ENCODE peak calls at places on chromosomes 11 and 22, in six cellular contexts. One of them, this sample, is unnamed.

GRCh38 chr11:94934362-94934761 is 39.0 kb downstream of the CWC15 start:
- ATAC-seq in right cardiac atrium: peak; percentile 50
- ATAC-seq in activated T-cell treated with anti-CD3 and anti-CD28 coated beads, Interleukin-2, amount 50 U/mL, for 4 hours: no peak
- ATAC-seq in left lung: peak; percentile 14
- ATAC-seq in natural killer cell: no peak
- ATAC-seq in thoracic aorta: no peak
- ATAC-seq in this sample: no peak

GRCh38 chr11:18171377-18172000 is 1.1 kb upstream of the MRGPRX4 start:
- ATAC-seq in natural killer cell: no peak
- ATAC-seq in thoracic aorta: no peak
- ATAC-seq in right cardiac atrium: no peak
- ATAC-seq in activated T-cell treated with anti-CD3 and anti-CD28 coated beads, Interleukin-2, amount 50 U/mL, for 4 hours: no peak
- ATAC-seq in left lung: peak; percentile 43
- ATAC-seq in this sample: no peak

GRCh38 chr11:62687508-62688396 is 1.6 kb downstream of the LRRN4CL start:
- ATAC-seq in thoracic aorta: no peak
- ATAC-seq in right cardiac atrium: peak; percentile 34
- ATAC-seq in left lung: peak; percentile 52
- ATAC-seq in activated T-cell treated with anti-CD3 and anti-CD28 coated beads, Interleukin-2, amount 50 U/mL, for 4 hours: no peak
- ATAC-seq in natural killer cell: no peak
- ATAC-seq in this sample: no peak

GRCh38 chr11:7571640-7572000 is 57.8 kb downstream of the PPFIBP2 start:
- ATAC-seq in natural killer cell: no peak
- ATAC-seq in right cardiac atrium: peak; percentile 75
- ATAC-seq in activated T-cell treated with anti-CD3 and anti-CD28 coated beads, Interleukin-2, amount 50 U/mL, for 4 hours: no peak
- ATAC-seq in left lung: peak; percentile 85
- ATAC-seq in thoracic aorta: no peak
- ATAC-seq in this sample: peak; percentile 57

GRCh38 chr22:23833911-23834317 is 4.9 kb downstream of the DERL3 start:
- ATAC-seq in activated T-cell treated with anti-CD3 and anti-CD28 coated beads, Interleukin-2, amount 50 U/mL, for 4 hours: no peak
- ATAC-seq in left lung: no peak
- ATAC-seq in thoracic aorta: no peak
- ATAC-seq in right cardiac atrium: no peak
- ATAC-seq in natural killer cell: no peak
- ATAC-seq in this sample: no peak

GRCh38 chr11:1826552-1827094 is 8.2 kb upstream of the SYT8 start:
- ATAC-seq in natural killer cell: no peak
- ATAC-seq in activated T-cell treated with anti-CD3 and anti-CD28 coated beads, Interleukin-2, amount 50 U/mL, for 4 hours: no peak
- ATAC-seq in left lung: peak; percentile 42
- ATAC-seq in right cardiac atrium: peak; percentile 42
- ATAC-seq in thoracic aorta: peak; percentile 69
- ATAC-seq in this sample: no peak

GRCh38 chr11:85316967-85317366 is 310.2 kb downstream of the DLG2 start:
- ATAC-seq in natural killer cell: no peak
- ATAC-seq in right cardiac atrium: no peak
- ATAC-seq in thoracic aorta: no peak
- ATAC-seq in activated T-cell treated with anti-CD3 and anti-CD28 coated beads, Interleukin-2, amount 50 U/mL, for 4 hours: no peak
- ATAC-seq in left lung: no peak
- ATAC-seq in this sample: no peak

GRCh38 chr11:93361435-93361834 is 30.9 kb downstream of the DEUP1 start:
- ATAC-seq in thoracic aorta: no peak
- ATAC-seq in left lung: no peak
- ATAC-seq in right cardiac atrium: no peak
- ATAC-seq in natural killer cell: no peak
- ATAC-seq in activated T-cell treated with anti-CD3 and anti-CD28 coated beads, Interleukin-2, amount 50 U/mL, for 4 hours: no peak
- ATAC-seq in this sample: no peak

GRCh38 chr11:69293087-69293486 is 868 bp upstream of the MYEOV start:
- ATAC-seq in activated T-cell treated with anti-CD3 and anti-CD28 coated beads, Interleukin-2, amount 50 U/mL, for 4 hours: no peak
- ATAC-seq in left lung: peak; percentile 68
- ATAC-seq in thoracic aorta: no peak
- ATAC-seq in right cardiac atrium: no peak
- ATAC-seq in natural killer cell: no peak
- ATAC-seq in this sample: no peak

GRCh38 chr11:27719575-27719925 is 19.3 kb upstream of the BDNF start:
- ATAC-seq in activated T-cell treated with anti-CD3 and anti-CD28 coated beads, Interleukin-2, amount 50 U/mL, for 4 hours: no peak
- ATAC-seq in right cardiac atrium: no peak
- ATAC-seq in natural killer cell: no peak
- ATAC-seq in thoracic aorta: no peak
- ATAC-seq in left lung: no peak
- ATAC-seq in this sample: no peak

GRCh38 chr11:118064956-118065355 is 11.9 kb upstream of the TMPRSS4 start:
- ATAC-seq in thoracic aorta: no peak
- ATAC-seq in right cardiac atrium: no peak
- ATAC-seq in left lung: no peak
- ATAC-seq in activated T-cell treated with anti-CD3 and anti-CD28 coated beads, Interleukin-2, amount 50 U/mL, for 4 hours: no peak
- ATAC-seq in natural killer cell: no peak
- ATAC-seq in this sample: no peak

GRCh38 chr22:41367680-41368542 is 13.8 kb upstream of the TEF start:
- ATAC-seq in left lung: peak; percentile 71
- ATAC-seq in activated T-cell treated with anti-CD3 and anti-CD28 coated beads, Interleukin-2, amount 50 U/mL, for 4 hours: no peak
- ATAC-seq in natural killer cell: no peak
- ATAC-seq in thoracic aorta: no peak
- ATAC-seq in right cardiac atrium: peak; percentile 35
- ATAC-seq in this sample: peak; percentile 70

GRCh38 chr11:86176165-86176884 is 68.2 kb upstream of the EED start:
- ATAC-seq in natural killer cell: peak; percentile 38
- ATAC-seq in right cardiac atrium: no peak
- ATAC-seq in activated T-cell treated with anti-CD3 and anti-CD28 coated beads, Interleukin-2, amount 50 U/mL, for 4 hours: peak; percentile 92
- ATAC-seq in thoracic aorta: no peak
- ATAC-seq in left lung: peak; percentile 25
- ATAC-seq in this sample: no peak

GRCh38 chr11:111668980-111669379 is 66.7 kb downstream of the SIK2 start:
- ATAC-seq in right cardiac atrium: no peak
- ATAC-seq in activated T-cell treated with anti-CD3 and anti-CD28 coated beads, Interleukin-2, amount 50 U/mL, for 4 hours: no peak
- ATAC-seq in left lung: no peak
- ATAC-seq in natural killer cell: no peak
- ATAC-seq in thoracic aorta: no peak
- ATAC-seq in this sample: no peak

GRCh38 chr11:112085822-112086421 is 634 bp downstream of the TIMM8B start:
- ATAC-seq in activated T-cell treated with anti-CD3 and anti-CD28 coated beads, Interleukin-2, amount 50 U/mL, for 4 hours: peak; percentile 63
- ATAC-seq in thoracic aorta: no peak
- ATAC-seq in natural killer cell: peak; percentile 16
- ATAC-seq in left lung: peak; percentile 70
- ATAC-seq in right cardiac atrium: peak; percentile 52
- ATAC-seq in this sample: peak; percentile 28

GRCh38 chr11:130449996-130450419 is 1.6 kb downstream of the ADAMTS15 start:
- ATAC-seq in left lung: peak; percentile 55
- ATAC-seq in natural killer cell: no peak
- ATAC-seq in activated T-cell treated with anti-CD3 and anti-CD28 coated beads, Interleukin-2, amount 50 U/mL, for 4 hours: no peak
- ATAC-seq in thoracic aorta: peak; percentile 58
- ATAC-seq in right cardiac atrium: peak; percentile 77
- ATAC-seq in this sample: peak; percentile 80

GRCh38 chr11:62446091-62446490 is 27.3 kb downstream of the SCGB1A1 start:
- ATAC-seq in natural killer cell: no peak
- ATAC-seq in activated T-cell treated with anti-CD3 and anti-CD28 coated beads, Interleukin-2, amount 50 U/mL, for 4 hours: no peak
- ATAC-seq in left lung: no peak
- ATAC-seq in thoracic aorta: no peak
- ATAC-seq in right cardiac atrium: peak; percentile 20
- ATAC-seq in this sample: no peak

GRCh38 chr11:88345408-88345807 is 7.9 kb upstream of the CTSC start:
- ATAC-seq in natural killer cell: peak; percentile 93
- ATAC-seq in right cardiac atrium: no peak
- ATAC-seq in activated T-cell treated with anti-CD3 and anti-CD28 coated beads, Interleukin-2, amount 50 U/mL, for 4 hours: peak; percentile 83
- ATAC-seq in thoracic aorta: no peak
- ATAC-seq in left lung: no peak
- ATAC-seq in this sample: no peak

GRCh38 chr11:116849060-116849459 is 11.6 kb upstream of the APOA1 start:
- ATAC-seq in natural killer cell: no peak
- ATAC-seq in left lung: no peak
- ATAC-seq in right cardiac atrium: no peak
- ATAC-seq in thoracic aorta: no peak
- ATAC-seq in activated T-cell treated with anti-CD3 and anti-CD28 coated beads, Interleukin-2, amount 50 U/mL, for 4 hours: no peak
- ATAC-seq in this sample: no peak

GRCh38 chr11:68213135-68213515 is at the start of gene KMT5B:
- ATAC-seq in left lung: no peak
- ATAC-seq in natural killer cell: peak; percentile 35
- ATAC-seq in thoracic aorta: no peak
- ATAC-seq in activated T-cell treated with anti-CD3 and anti-CD28 coated beads, Interleukin-2, amount 50 U/mL, for 4 hours: peak; percentile 15
- ATAC-seq in right cardiac atrium: no peak
- ATAC-seq in this sample: peak; percentile 10

GRCh38 chr11:123438191-123438627 is 8.1 kb downstream of the GRAMD1B start:
- ATAC-seq in thoracic aorta: no peak
- ATAC-seq in activated T-cell treated with anti-CD3 and anti-CD28 coated beads, Interleukin-2, amount 50 U/mL, for 4 hours: no peak
- ATAC-seq in left lung: no peak
- ATAC-seq in natural killer cell: no peak
- ATAC-seq in right cardiac atrium: no peak
- ATAC-seq in this sample: no peak

GRCh38 chr22:47690166-47690565 is 927.7 kb downstream of the TBC1D22A start:
- ATAC-seq in activated T-cell treated with anti-CD3 and anti-CD28 coated beads, Interleukin-2, amount 50 U/mL, for 4 hours: no peak
- ATAC-seq in thoracic aorta: no peak
- ATAC-seq in left lung: no peak
- ATAC-seq in right cardiac atrium: no peak
- ATAC-seq in natural killer cell: no peak
- ATAC-seq in this sample: no peak

GRCh38 chr22:40423246-40423753 is 52.9 kb downstream of the SGSM3 start:
- ATAC-seq in natural killer cell: no peak
- ATAC-seq in activated T-cell treated with anti-CD3 and anti-CD28 coated beads, Interleukin-2, amount 50 U/mL, for 4 hours: no peak
- ATAC-seq in left lung: peak; percentile 7
- ATAC-seq in right cardiac atrium: no peak
- ATAC-seq in thoracic aorta: no peak
- ATAC-seq in this sample: no peak

GRCh38 chr11:116499396-116500001 is 273.3 kb downstream of the BUD13 start:
- ATAC-seq in natural killer cell: no peak
- ATAC-seq in right cardiac atrium: peak; percentile 53
- ATAC-seq in thoracic aorta: no peak
- ATAC-seq in left lung: peak; percentile 94
- ATAC-seq in activated T-cell treated with anti-CD3 and anti-CD28 coated beads, Interleukin-2, amount 50 U/mL, for 4 hours: no peak
- ATAC-seq in this sample: no peak

GRCh38 chr11:123163621-123164020 is 31.4 kb downstream of the CLMP start:
- ATAC-seq in thoracic aorta: no peak
- ATAC-seq in left lung: no peak
- ATAC-seq in right cardiac atrium: no peak
- ATAC-seq in natural killer cell: no peak
- ATAC-seq in activated T-cell treated with anti-CD3 and anti-CD28 coated beads, Interleukin-2, amount 50 U/mL, for 4 hours: no peak
- ATAC-seq in this sample: no peak

GRCh38 chr11:65920035-65920802 is 993 bp downstream of the DRAP1 start:
- ATAC-seq in thoracic aorta: no peak
- ATAC-seq in activated T-cell treated with anti-CD3 and anti-CD28 coated beads, Interleukin-2, amount 50 U/mL, for 4 hours: no peak
- ATAC-seq in natural killer cell: no peak
- ATAC-seq in left lung: no peak
- ATAC-seq in right cardiac atrium: peak; percentile 0
- ATAC-seq in this sample: no peak

GRCh38 chr11:110082899-110083298 is 10.3 kb upstream of the ZC3H12C start:
- ATAC-seq in natural killer cell: no peak
- ATAC-seq in right cardiac atrium: no peak
- ATAC-seq in activated T-cell treated with anti-CD3 and anti-CD28 coated beads, Interleukin-2, amount 50 U/mL, for 4 hours: no peak
- ATAC-seq in left lung: no peak
- ATAC-seq in thoracic aorta: no peak
- ATAC-seq in this sample: no peak

GRCh38 chr11:128481135-128481534 is 106.2 kb downstream of the ETS1 start:
- ATAC-seq in activated T-cell treated with anti-CD3 and anti-CD28 coated beads, Interleukin-2, amount 50 U/mL, for 4 hours: no peak
- ATAC-seq in right cardiac atrium: peak; percentile 39
- ATAC-seq in natural killer cell: no peak
- ATAC-seq in thoracic aorta: no peak
- ATAC-seq in left lung: peak; percentile 64
- ATAC-seq in this sample: peak; percentile 80

GRCh38 chr11:44570411-44571155 is 5.1 kb downstream of the CD82 start:
- ATAC-seq in left lung: no peak
- ATAC-seq in thoracic aorta: no peak
- ATAC-seq in right cardiac atrium: no peak
- ATAC-seq in natural killer cell: no peak
- ATAC-seq in activated T-cell treated with anti-CD3 and anti-CD28 coated beads, Interleukin-2, amount 50 U/mL, for 4 hours: no peak
- ATAC-seq in this sample: no peak

GRCh38 chr22:45534339-45535192 is 31.9 kb downstream of the FBLN1 start:
- ATAC-seq in activated T-cell treated with anti-CD3 and anti-CD28 coated beads, Interleukin-2, amount 50 U/mL, for 4 hours: no peak
- ATAC-seq in natural killer cell: no peak
- ATAC-seq in left lung: peak; percentile 38
- ATAC-seq in thoracic aorta: no peak
- ATAC-seq in right cardiac atrium: no peak
- ATAC-seq in this sample: peak; percentile 61

GRCh38 chr22:36758792-36759271 is 17.1 kb downstream of the IFT27 start:
- ATAC-seq in right cardiac atrium: no peak
- ATAC-seq in left lung: no peak
- ATAC-seq in natural killer cell: no peak
- ATAC-seq in activated T-cell treated with anti-CD3 and anti-CD28 coated beads, Interleukin-2, amount 50 U/mL, for 4 hours: no peak
- ATAC-seq in thoracic aorta: no peak
- ATAC-seq in this sample: no peak

GRCh38 chr11:71425851-71426250 is 22.3 kb downstream of the DHCR7 start:
- ATAC-seq in thoracic aorta: no peak
- ATAC-seq in right cardiac atrium: no peak
- ATAC-seq in left lung: no peak
- ATAC-seq in natural killer cell: no peak
- ATAC-seq in activated T-cell treated with anti-CD3 and anti-CD28 coated beads, Interleukin-2, amount 50 U/mL, for 4 hours: peak; percentile 14
- ATAC-seq in this sample: no peak

GRCh38 chr11:90874971-90875370 is 652.1 kb upstream of the CHORDC1 start:
- ATAC-seq in left lung: no peak
- ATAC-seq in natural killer cell: no peak
- ATAC-seq in thoracic aorta: no peak
- ATAC-seq in activated T-cell treated with anti-CD3 and anti-CD28 coated beads, Interleukin-2, amount 50 U/mL, for 4 hours: no peak
- ATAC-seq in right cardiac atrium: no peak
- ATAC-seq in this sample: no peak

GRCh38 chr11:20289732-20290131 is 73.8 kb upstream of the HTATIP2 start:
- ATAC-seq in activated T-cell treated with anti-CD3 and anti-CD28 coated beads, Interleukin-2, amount 50 U/mL, for 4 hours: no peak
- ATAC-seq in left lung: no peak
- ATAC-seq in thoracic aorta: no peak
- ATAC-seq in natural killer cell: no peak
- ATAC-seq in right cardiac atrium: no peak
- ATAC-seq in this sample: no peak

GRCh38 chr11:10328314-10329090 is 23.6 kb downstream of the ADM start:
- ATAC-seq in natural killer cell: no peak
- ATAC-seq in thoracic aorta: peak; percentile 13
- ATAC-seq in right cardiac atrium: peak; percentile 41
- ATAC-seq in activated T-cell treated with anti-CD3 and anti-CD28 coated beads, Interleukin-2, amount 50 U/mL, for 4 hours: no peak
- ATAC-seq in left lung: peak; percentile 69
- ATAC-seq in this sample: peak; percentile 47